ENCODE peak calls at places on chromosome 14, in ten cellular contexts. One of them, this sample, is unnamed.

GRCh38 chr14:99230271-99231141 is 41.5 kb downstream of the BCL11B start:
- DNase-seq in astrocyte: no peak
- DNase-seq in T-cell: peak; percentile 85
- DNase-seq in G401: no peak
- DNase-seq in DMS 273 treated with DMSO at 0.1 percent for 48 hours: no peak
- DNase-seq in activated CD4-positive, alpha-beta T cell treated with anti-CD3 and anti-CD28 coated beads, Interleukin-2, amount 50 U/mL, for 1 hour: peak; percentile 79
- DNase-seq in NCI-H1436: no peak
- DNase-seq in NCI-H2171 treated with DMSO at 0.1 percent for 48 hours: no peak
- DNase-seq in CD4-positive, CD25-positive, alpha-beta regulatory T cell: peak; percentile 80
- DNase-seq in stimulated activated CD4-positive, alpha-beta T cell treated with anti-CD3 and anti-CD28 coated beads, Interleukin-12 subunit alpha, Interleukin-12 subunit beta, amount 100 ng/mL, for 48 hours: peak; percentile 63
- DNase-seq in this sample: no peak

GRCh38 chr14:89366580-89367448 is 50.2 kb downstream of the FOXN3 start:
- DNase-seq in NCI-H1436: no peak
- DNase-seq in CD4-positive, CD25-positive, alpha-beta regulatory T cell: no peak
- DNase-seq in DMS 273 treated with DMSO at 0.1 percent for 48 hours: no peak
- DNase-seq in NCI-H2171 treated with DMSO at 0.1 percent for 48 hours: no peak
- DNase-seq in astrocyte: no peak
- DNase-seq in T-cell: no peak
- DNase-seq in stimulated activated CD4-positive, alpha-beta T cell treated with anti-CD3 and anti-CD28 coated beads, Interleukin-12 subunit alpha, Interleukin-12 subunit beta, amount 100 ng/mL, for 48 hours: no peak
- DNase-seq in activated CD4-positive, alpha-beta T cell treated with anti-CD3 and anti-CD28 coated beads, Interleukin-2, amount 50 U/mL, for 1 hour: no peak
- DNase-seq in G401: peak; percentile 70
- DNase-seq in this sample: no peak

GRCh38 chr14:59126714-59127436 is 61.6 kb upstream of the DAAM1 start:
- DNase-seq in stimulated activated CD4-positive, alpha-beta T cell treated with anti-CD3 and anti-CD28 coated beads, Interleukin-12 subunit alpha, Interleukin-12 subunit beta, amount 100 ng/mL, for 48 hours: no peak
- DNase-seq in G401: peak; percentile 79
- DNase-seq in T-cell: no peak
- DNase-seq in NCI-H2171 treated with DMSO at 0.1 percent for 48 hours: peak; percentile 88
- DNase-seq in astrocyte: peak; percentile 28
- DNase-seq in CD4-positive, CD25-positive, alpha-beta regulatory T cell: peak; percentile 3
- DNase-seq in NCI-H1436: peak; percentile 73
- DNase-seq in DMS 273 treated with DMSO at 0.1 percent for 48 hours: peak; percentile 41
- DNase-seq in activated CD4-positive, alpha-beta T cell treated with anti-CD3 and anti-CD28 coated beads, Interleukin-2, amount 50 U/mL, for 1 hour: peak; percentile 4
- DNase-seq in this sample: peak; percentile 41

GRCh38 chr14:99231850-99232401 is 40.1 kb downstream of the BCL11B start:
- DNase-seq in NCI-H2171 treated with DMSO at 0.1 percent for 48 hours: no peak
- DNase-seq in CD4-positive, CD25-positive, alpha-beta regulatory T cell: no peak
- DNase-seq in G401: no peak
- DNase-seq in activated CD4-positive, alpha-beta T cell treated with anti-CD3 and anti-CD28 coated beads, Interleukin-2, amount 50 U/mL, for 1 hour: no peak
- DNase-seq in NCI-H1436: no peak
- DNase-seq in stimulated activated CD4-positive, alpha-beta T cell treated with anti-CD3 and anti-CD28 coated beads, Interleukin-12 subunit alpha, Interleukin-12 subunit beta, amount 100 ng/mL, for 48 hours: no peak
- DNase-seq in astrocyte: peak; percentile 8
- DNase-seq in DMS 273 treated with DMSO at 0.1 percent for 48 hours: no peak
- DNase-seq in T-cell: no peak
- DNase-seq in this sample: no peak

GRCh38 chr14:37585101-37585479 is 10.0 kb downstream of the FOXA1 start:
- DNase-seq in CD4-positive, CD25-positive, alpha-beta regulatory T cell: no peak
- DNase-seq in astrocyte: no peak
- DNase-seq in DMS 273 treated with DMSO at 0.1 percent for 48 hours: no peak
- DNase-seq in NCI-H2171 treated with DMSO at 0.1 percent for 48 hours: no peak
- DNase-seq in stimulated activated CD4-positive, alpha-beta T cell treated with anti-CD3 and anti-CD28 coated beads, Interleukin-12 subunit alpha, Interleukin-12 subunit beta, amount 100 ng/mL, for 48 hours: no peak
- DNase-seq in activated CD4-positive, alpha-beta T cell treated with anti-CD3 and anti-CD28 coated beads, Interleukin-2, amount 50 U/mL, for 1 hour: no peak
- DNase-seq in T-cell: no peak
- DNase-seq in G401: no peak
- DNase-seq in NCI-H1436: no peak
- DNase-seq in this sample: no peak

GRCh38 chr14:26605602-26606001 is 7.8 kb upstream of the NOVA1 start:
- DNase-seq in activated CD4-positive, alpha-beta T cell treated with anti-CD3 and anti-CD28 coated beads, Interleukin-2, amount 50 U/mL, for 1 hour: no peak
- DNase-seq in G401: no peak
- DNase-seq in stimulated activated CD4-positive, alpha-beta T cell treated with anti-CD3 and anti-CD28 coated beads, Interleukin-12 subunit alpha, Interleukin-12 subunit beta, amount 100 ng/mL, for 48 hours: no peak
- DNase-seq in NCI-H2171 treated with DMSO at 0.1 percent for 48 hours: no peak
- DNase-seq in CD4-positive, CD25-positive, alpha-beta regulatory T cell: no peak
- DNase-seq in T-cell: no peak
- DNase-seq in astrocyte: no peak
- DNase-seq in NCI-H1436: no peak
- DNase-seq in DMS 273 treated with DMSO at 0.1 percent for 48 hours: no peak
- DNase-seq in this sample: no peak

GRCh38 chr14:73764881-73765280 is 50.7 kb upstream of the PNMA1 start:
- DNase-seq in astrocyte: no peak
- DNase-seq in activated CD4-positive, alpha-beta T cell treated with anti-CD3 and anti-CD28 coated beads, Interleukin-2, amount 50 U/mL, for 1 hour: no peak
- DNase-seq in NCI-H1436: no peak
- DNase-seq in NCI-H2171 treated with DMSO at 0.1 percent for 48 hours: no peak
- DNase-seq in stimulated activated CD4-positive, alpha-beta T cell treated with anti-CD3 and anti-CD28 coated beads, Interleukin-12 subunit alpha, Interleukin-12 subunit beta, amount 100 ng/mL, for 48 hours: no peak
- DNase-seq in DMS 273 treated with DMSO at 0.1 percent for 48 hours: no peak
- DNase-seq in CD4-positive, CD25-positive, alpha-beta regulatory T cell: no peak
- DNase-seq in G401: no peak
- DNase-seq in T-cell: no peak
- DNase-seq in this sample: peak; percentile 86

GRCh38 chr14:61891810-61892209 is 129.6 kb downstream of the SNAPC1 start:
- DNase-seq in NCI-H1436: no peak
- DNase-seq in activated CD4-positive, alpha-beta T cell treated with anti-CD3 and anti-CD28 coated beads, Interleukin-2, amount 50 U/mL, for 1 hour: no peak
- DNase-seq in astrocyte: no peak
- DNase-seq in NCI-H2171 treated with DMSO at 0.1 percent for 48 hours: no peak
- DNase-seq in G401: no peak
- DNase-seq in DMS 273 treated with DMSO at 0.1 percent for 48 hours: no peak
- DNase-seq in CD4-positive, CD25-positive, alpha-beta regulatory T cell: no peak
- DNase-seq in stimulated activated CD4-positive, alpha-beta T cell treated with anti-CD3 and anti-CD28 coated beads, Interleukin-12 subunit alpha, Interleukin-12 subunit beta, amount 100 ng/mL, for 48 hours: no peak
- DNase-seq in T-cell: no peak
- DNase-seq in this sample: no peak

GRCh38 chr14:104296388-104297312 is 158.3 kb downstream of the KIF26A start:
- DNase-seq in NCI-H2171 treated with DMSO at 0.1 percent for 48 hours: no peak
- DNase-seq in G401: no peak
- DNase-seq in stimulated activated CD4-positive, alpha-beta T cell treated with anti-CD3 and anti-CD28 coated beads, Interleukin-12 subunit alpha, Interleukin-12 subunit beta, amount 100 ng/mL, for 48 hours: no peak
- DNase-seq in activated CD4-positive, alpha-beta T cell treated with anti-CD3 and anti-CD28 coated beads, Interleukin-2, amount 50 U/mL, for 1 hour: no peak
- DNase-seq in T-cell: no peak
- DNase-seq in NCI-H1436: no peak
- DNase-seq in CD4-positive, CD25-positive, alpha-beta regulatory T cell: no peak
- DNase-seq in astrocyte: no peak
- DNase-seq in DMS 273 treated with DMSO at 0.1 percent for 48 hours: no peak
- DNase-seq in this sample: no peak

GRCh38 chr14:79011091-79011919 is 841.1 kb downstream of the NRXN3 start:
- DNase-seq in DMS 273 treated with DMSO at 0.1 percent for 48 hours: peak; percentile 6
- DNase-seq in astrocyte: peak; percentile 62
- DNase-seq in T-cell: no peak
- DNase-seq in NCI-H1436: no peak
- DNase-seq in CD4-positive, CD25-positive, alpha-beta regulatory T cell: no peak
- DNase-seq in NCI-H2171 treated with DMSO at 0.1 percent for 48 hours: peak; percentile 85
- DNase-seq in stimulated activated CD4-positive, alpha-beta T cell treated with anti-CD3 and anti-CD28 coated beads, Interleukin-12 subunit alpha, Interleukin-12 subunit beta, amount 100 ng/mL, for 48 hours: no peak
- DNase-seq in G401: peak; percentile 76
- DNase-seq in activated CD4-positive, alpha-beta T cell treated with anti-CD3 and anti-CD28 coated beads, Interleukin-2, amount 50 U/mL, for 1 hour: no peak
- DNase-seq in this sample: peak; percentile 3

GRCh38 chr14:77098470-77099353 is 654 bp downstream of the CIPC start:
- DNase-seq in DMS 273 treated with DMSO at 0.1 percent for 48 hours: no peak
- DNase-seq in G401: peak; percentile 96
- DNase-seq in stimulated activated CD4-positive, alpha-beta T cell treated with anti-CD3 and anti-CD28 coated beads, Interleukin-12 subunit alpha, Interleukin-12 subunit beta, amount 100 ng/mL, for 48 hours: peak; percentile 8
- DNase-seq in NCI-H1436: no peak
- DNase-seq in T-cell: peak; percentile 3
- DNase-seq in NCI-H2171 treated with DMSO at 0.1 percent for 48 hours: peak; percentile 53
- DNase-seq in astrocyte: no peak
- DNase-seq in CD4-positive, CD25-positive, alpha-beta regulatory T cell: peak; percentile 15
- DNase-seq in activated CD4-positive, alpha-beta T cell treated with anti-CD3 and anti-CD28 coated beads, Interleukin-2, amount 50 U/mL, for 1 hour: peak; percentile 9
- DNase-seq in this sample: no peak

GRCh38 chr14:67395086-67395875 is 16.7 kb downstream of the PLEK2 start:
- DNase-seq in activated CD4-positive, alpha-beta T cell treated with anti-CD3 and anti-CD28 coated beads, Interleukin-2, amount 50 U/mL, for 1 hour: no peak
- DNase-seq in astrocyte: no peak
- DNase-seq in CD4-positive, CD25-positive, alpha-beta regulatory T cell: no peak
- DNase-seq in T-cell: no peak
- DNase-seq in G401: no peak
- DNase-seq in DMS 273 treated with DMSO at 0.1 percent for 48 hours: no peak
- DNase-seq in stimulated activated CD4-positive, alpha-beta T cell treated with anti-CD3 and anti-CD28 coated beads, Interleukin-12 subunit alpha, Interleukin-12 subunit beta, amount 100 ng/mL, for 48 hours: no peak
- DNase-seq in NCI-H1436: no peak
- DNase-seq in NCI-H2171 treated with DMSO at 0.1 percent for 48 hours: no peak
- DNase-seq in this sample: no peak

GRCh38 chr14:103155013-103155412 is 31.8 kb downstream of the TNFAIP2 start:
- DNase-seq in NCI-H2171 treated with DMSO at 0.1 percent for 48 hours: no peak
- DNase-seq in G401: peak; percentile 13
- DNase-seq in stimulated activated CD4-positive, alpha-beta T cell treated with anti-CD3 and anti-CD28 coated beads, Interleukin-12 subunit alpha, Interleukin-12 subunit beta, amount 100 ng/mL, for 48 hours: no peak
- DNase-seq in NCI-H1436: no peak
- DNase-seq in DMS 273 treated with DMSO at 0.1 percent for 48 hours: no peak
- DNase-seq in activated CD4-positive, alpha-beta T cell treated with anti-CD3 and anti-CD28 coated beads, Interleukin-2, amount 50 U/mL, for 1 hour: no peak
- DNase-seq in T-cell: no peak
- DNase-seq in astrocyte: no peak
- DNase-seq in CD4-positive, CD25-positive, alpha-beta regulatory T cell: no peak
- DNase-seq in this sample: peak; percentile 91

GRCh38 chr14:35402323-35403084 is 2.0 kb downstream of the NFKBIA start:
- DNase-seq in activated CD4-positive, alpha-beta T cell treated with anti-CD3 and anti-CD28 coated beads, Interleukin-2, amount 50 U/mL, for 1 hour: peak; percentile 47
- DNase-seq in G401: no peak
- DNase-seq in NCI-H2171 treated with DMSO at 0.1 percent for 48 hours: no peak
- DNase-seq in DMS 273 treated with DMSO at 0.1 percent for 48 hours: no peak
- DNase-seq in astrocyte: no peak
- DNase-seq in T-cell: peak; percentile 31
- DNase-seq in CD4-positive, CD25-positive, alpha-beta regulatory T cell: no peak
- DNase-seq in stimulated activated CD4-positive, alpha-beta T cell treated with anti-CD3 and anti-CD28 coated beads, Interleukin-12 subunit alpha, Interleukin-12 subunit beta, amount 100 ng/mL, for 48 hours: no peak
- DNase-seq in NCI-H1436: no peak
- DNase-seq in this sample: no peak

GRCh38 chr14:35897616-35898111 is 71.5 kb downstream of the BRMS1L start:
- DNase-seq in astrocyte: no peak
- DNase-seq in DMS 273 treated with DMSO at 0.1 percent for 48 hours: no peak
- DNase-seq in CD4-positive, CD25-positive, alpha-beta regulatory T cell: no peak
- DNase-seq in activated CD4-positive, alpha-beta T cell treated with anti-CD3 and anti-CD28 coated beads, Interleukin-2, amount 50 U/mL, for 1 hour: no peak
- DNase-seq in NCI-H1436: peak; percentile 1
- DNase-seq in NCI-H2171 treated with DMSO at 0.1 percent for 48 hours: peak; percentile 15
- DNase-seq in G401: no peak
- DNase-seq in T-cell: no peak
- DNase-seq in stimulated activated CD4-positive, alpha-beta T cell treated with anti-CD3 and anti-CD28 coated beads, Interleukin-12 subunit alpha, Interleukin-12 subunit beta, amount 100 ng/mL, for 48 hours: no peak
- DNase-seq in this sample: no peak

GRCh38 chr14:101276309-101277091 is 284.8 kb upstream of the DIO3 start:
- DNase-seq in astrocyte: peak; percentile 67
- DNase-seq in DMS 273 treated with DMSO at 0.1 percent for 48 hours: no peak
- DNase-seq in activated CD4-positive, alpha-beta T cell treated with anti-CD3 and anti-CD28 coated beads, Interleukin-2, amount 50 U/mL, for 1 hour: no peak
- DNase-seq in NCI-H2171 treated with DMSO at 0.1 percent for 48 hours: no peak
- DNase-seq in CD4-positive, CD25-positive, alpha-beta regulatory T cell: no peak
- DNase-seq in G401: no peak
- DNase-seq in stimulated activated CD4-positive, alpha-beta T cell treated with anti-CD3 and anti-CD28 coated beads, Interleukin-12 subunit alpha, Interleukin-12 subunit beta, amount 100 ng/mL, for 48 hours: no peak
- DNase-seq in NCI-H1436: no peak
- DNase-seq in T-cell: no peak
- DNase-seq in this sample: no peak

GRCh38 chr14:105326568-105326867 is 12.0 kb downstream of the PACS2 start:
- DNase-seq in T-cell: no peak
- DNase-seq in G401: no peak
- DNase-seq in stimulated activated CD4-positive, alpha-beta T cell treated with anti-CD3 and anti-CD28 coated beads, Interleukin-12 subunit alpha, Interleukin-12 subunit beta, amount 100 ng/mL, for 48 hours: no peak
- DNase-seq in NCI-H2171 treated with DMSO at 0.1 percent for 48 hours: no peak
- DNase-seq in NCI-H1436: no peak
- DNase-seq in astrocyte: no peak
- DNase-seq in CD4-positive, CD25-positive, alpha-beta regulatory T cell: no peak
- DNase-seq in DMS 273 treated with DMSO at 0.1 percent for 48 hours: no peak
- DNase-seq in activated CD4-positive, alpha-beta T cell treated with anti-CD3 and anti-CD28 coated beads, Interleukin-2, amount 50 U/mL, for 1 hour: no peak
- DNase-seq in this sample: no peak

GRCh38 chr14:23299986-23300686 is 2.5 kb downstream of the PPP1R3E start:
- DNase-seq in NCI-H2171 treated with DMSO at 0.1 percent for 48 hours: no peak
- DNase-seq in CD4-positive, CD25-positive, alpha-beta regulatory T cell: no peak
- DNase-seq in stimulated activated CD4-positive, alpha-beta T cell treated with anti-CD3 and anti-CD28 coated beads, Interleukin-12 subunit alpha, Interleukin-12 subunit beta, amount 100 ng/mL, for 48 hours: no peak
- DNase-seq in NCI-H1436: no peak
- DNase-seq in astrocyte: no peak
- DNase-seq in activated CD4-positive, alpha-beta T cell treated with anti-CD3 and anti-CD28 coated beads, Interleukin-2, amount 50 U/mL, for 1 hour: no peak
- DNase-seq in G401: no peak
- DNase-seq in T-cell: no peak
- DNase-seq in DMS 273 treated with DMSO at 0.1 percent for 48 hours: no peak
- DNase-seq in this sample: no peak

GRCh38 chr14:49940805-49941421 is 48.0 kb downstream of the ARF6 start:
- DNase-seq in CD4-positive, CD25-positive, alpha-beta regulatory T cell: no peak
- DNase-seq in stimulated activated CD4-positive, alpha-beta T cell treated with anti-CD3 and anti-CD28 coated beads, Interleukin-12 subunit alpha, Interleukin-12 subunit beta, amount 100 ng/mL, for 48 hours: no peak
- DNase-seq in G401: no peak
- DNase-seq in astrocyte: peak; percentile 51
- DNase-seq in activated CD4-positive, alpha-beta T cell treated with anti-CD3 and anti-CD28 coated beads, Interleukin-2, amount 50 U/mL, for 1 hour: no peak
- DNase-seq in NCI-H1436: no peak
- DNase-seq in NCI-H2171 treated with DMSO at 0.1 percent for 48 hours: no peak
- DNase-seq in T-cell: no peak
- DNase-seq in DMS 273 treated with DMSO at 0.1 percent for 48 hours: no peak
- DNase-seq in this sample: no peak

GRCh38 chr14:89855961-89856360 is 98.6 kb downstream of the EFCAB11 start:
- DNase-seq in NCI-H1436: no peak
- DNase-seq in DMS 273 treated with DMSO at 0.1 percent for 48 hours: no peak
- DNase-seq in astrocyte: peak; percentile 89
- DNase-seq in activated CD4-positive, alpha-beta T cell treated with anti-CD3 and anti-CD28 coated beads, Interleukin-2, amount 50 U/mL, for 1 hour: no peak
- DNase-seq in stimulated activated CD4-positive, alpha-beta T cell treated with anti-CD3 and anti-CD28 coated beads, Interleukin-12 subunit alpha, Interleukin-12 subunit beta, amount 100 ng/mL, for 48 hours: no peak
- DNase-seq in NCI-H2171 treated with DMSO at 0.1 percent for 48 hours: no peak
- DNase-seq in CD4-positive, CD25-positive, alpha-beta regulatory T cell: no peak
- DNase-seq in G401: no peak
- DNase-seq in T-cell: no peak
- DNase-seq in this sample: no peak

GRCh38 chr14:54529811-54530210 is 20.1 kb downstream of the CGRRF1 start:
- DNase-seq in NCI-H2171 treated with DMSO at 0.1 percent for 48 hours: no peak
- DNase-seq in CD4-positive, CD25-positive, alpha-beta regulatory T cell: no peak
- DNase-seq in G401: no peak
- DNase-seq in activated CD4-positive, alpha-beta T cell treated with anti-CD3 and anti-CD28 coated beads, Interleukin-2, amount 50 U/mL, for 1 hour: no peak
- DNase-seq in DMS 273 treated with DMSO at 0.1 percent for 48 hours: no peak
- DNase-seq in NCI-H1436: peak; percentile 9
- DNase-seq in astrocyte: peak; percentile 42
- DNase-seq in T-cell: no peak
- DNase-seq in stimulated activated CD4-positive, alpha-beta T cell treated with anti-CD3 and anti-CD28 coated beads, Interleukin-12 subunit alpha, Interleukin-12 subunit beta, amount 100 ng/mL, for 48 hours: no peak
- DNase-seq in this sample: peak; percentile 75

GRCh38 chr14:74954232-74954946 is 1.0 kb downstream of the PGF start:
- DNase-seq in astrocyte: no peak
- DNase-seq in T-cell: no peak
- DNase-seq in DMS 273 treated with DMSO at 0.1 percent for 48 hours: peak; percentile 70
- DNase-seq in CD4-positive, CD25-positive, alpha-beta regulatory T cell: no peak
- DNase-seq in NCI-H2171 treated with DMSO at 0.1 percent for 48 hours: peak; percentile 79
- DNase-seq in activated CD4-positive, alpha-beta T cell treated with anti-CD3 and anti-CD28 coated beads, Interleukin-2, amount 50 U/mL, for 1 hour: no peak
- DNase-seq in NCI-H1436: peak; percentile 55
- DNase-seq in G401: no peak
- DNase-seq in stimulated activated CD4-positive, alpha-beta T cell treated with anti-CD3 and anti-CD28 coated beads, Interleukin-12 subunit alpha, Interleukin-12 subunit beta, amount 100 ng/mL, for 48 hours: no peak
- DNase-seq in this sample: no peak

GRCh38 chr14:65431951-65432350 is 19.4 kb downstream of the FUT8 start:
- DNase-seq in astrocyte: peak; percentile 71
- DNase-seq in CD4-positive, CD25-positive, alpha-beta regulatory T cell: no peak
- DNase-seq in NCI-H2171 treated with DMSO at 0.1 percent for 48 hours: no peak
- DNase-seq in NCI-H1436: no peak
- DNase-seq in DMS 273 treated with DMSO at 0.1 percent for 48 hours: no peak
- DNase-seq in stimulated activated CD4-positive, alpha-beta T cell treated with anti-CD3 and anti-CD28 coated beads, Interleukin-12 subunit alpha, Interleukin-12 subunit beta, amount 100 ng/mL, for 48 hours: no peak
- DNase-seq in T-cell: no peak
- DNase-seq in G401: no peak
- DNase-seq in activated CD4-positive, alpha-beta T cell treated with anti-CD3 and anti-CD28 coated beads, Interleukin-2, amount 50 U/mL, for 1 hour: no peak
- DNase-seq in this sample: no peak

GRCh38 chr14:22839159-22839779 is 2.9 kb downstream of the MMP14 start:
- DNase-seq in CD4-positive, CD25-positive, alpha-beta regulatory T cell: no peak
- DNase-seq in G401: no peak
- DNase-seq in NCI-H1436: no peak
- DNase-seq in T-cell: no peak
- DNase-seq in stimulated activated CD4-positive, alpha-beta T cell treated with anti-CD3 and anti-CD28 coated beads, Interleukin-12 subunit alpha, Interleukin-12 subunit beta, amount 100 ng/mL, for 48 hours: no peak
- DNase-seq in DMS 273 treated with DMSO at 0.1 percent for 48 hours: no peak
- DNase-seq in astrocyte: no peak
- DNase-seq in NCI-H2171 treated with DMSO at 0.1 percent for 48 hours: no peak
- DNase-seq in activated CD4-positive, alpha-beta T cell treated with anti-CD3 and anti-CD28 coated beads, Interleukin-2, amount 50 U/mL, for 1 hour: no peak
- DNase-seq in this sample: no peak

GRCh38 chr14:94598816-94599655 is 13.2 kb upstream of the SERPINA3 start:
- DNase-seq in G401: peak; percentile 33
- DNase-seq in activated CD4-positive, alpha-beta T cell treated with anti-CD3 and anti-CD28 coated beads, Interleukin-2, amount 50 U/mL, for 1 hour: no peak
- DNase-seq in DMS 273 treated with DMSO at 0.1 percent for 48 hours: no peak
- DNase-seq in NCI-H1436: no peak
- DNase-seq in NCI-H2171 treated with DMSO at 0.1 percent for 48 hours: peak; percentile 12
- DNase-seq in CD4-positive, CD25-positive, alpha-beta regulatory T cell: no peak
- DNase-seq in astrocyte: peak; percentile 99
- DNase-seq in stimulated activated CD4-positive, alpha-beta T cell treated with anti-CD3 and anti-CD28 coated beads, Interleukin-12 subunit alpha, Interleukin-12 subunit beta, amount 100 ng/mL, for 48 hours: no peak
- DNase-seq in T-cell: no peak
- DNase-seq in this sample: peak; percentile 66

GRCh38 chr14:31943217-31943616 is 133.9 kb upstream of the ARHGAP5 start:
- DNase-seq in G401: no peak
- DNase-seq in activated CD4-positive, alpha-beta T cell treated with anti-CD3 and anti-CD28 coated beads, Interleukin-2, amount 50 U/mL, for 1 hour: no peak
- DNase-seq in NCI-H2171 treated with DMSO at 0.1 percent for 48 hours: no peak
- DNase-seq in stimulated activated CD4-positive, alpha-beta T cell treated with anti-CD3 and anti-CD28 coated beads, Interleukin-12 subunit alpha, Interleukin-12 subunit beta, amount 100 ng/mL, for 48 hours: no peak
- DNase-seq in NCI-H1436: no peak
- DNase-seq in CD4-positive, CD25-positive, alpha-beta regulatory T cell: no peak
- DNase-seq in DMS 273 treated with DMSO at 0.1 percent for 48 hours: no peak
- DNase-seq in astrocyte: no peak
- DNase-seq in T-cell: no peak
- DNase-seq in this sample: no peak

GRCh38 chr14:32252030-32252670 is 49.1 kb upstream of the RNU6-8 start:
- DNase-seq in CD4-positive, CD25-positive, alpha-beta regulatory T cell: peak; percentile 24
- DNase-seq in T-cell: peak; percentile 37
- DNase-seq in activated CD4-positive, alpha-beta T cell treated with anti-CD3 and anti-CD28 coated beads, Interleukin-2, amount 50 U/mL, for 1 hour: peak; percentile 15
- DNase-seq in stimulated activated CD4-positive, alpha-beta T cell treated with anti-CD3 and anti-CD28 coated beads, Interleukin-12 subunit alpha, Interleukin-12 subunit beta, amount 100 ng/mL, for 48 hours: peak; percentile 21
- DNase-seq in DMS 273 treated with DMSO at 0.1 percent for 48 hours: peak; percentile 55
- DNase-seq in NCI-H2171 treated with DMSO at 0.1 percent for 48 hours: peak; percentile 87
- DNase-seq in G401: peak; percentile 82
- DNase-seq in NCI-H1436: peak; percentile 74
- DNase-seq in astrocyte: peak; percentile 58
- DNase-seq in this sample: peak; percentile 32

GRCh38 chr14:68978550-68978911 is 571 bp downstream of the ACTN1 start:
- DNase-seq in stimulated activated CD4-positive, alpha-beta T cell treated with anti-CD3 and anti-CD28 coated beads, Interleukin-12 subunit alpha, Interleukin-12 subunit beta, amount 100 ng/mL, for 48 hours: peak; percentile 19
- DNase-seq in T-cell: no peak
- DNase-seq in CD4-positive, CD25-positive, alpha-beta regulatory T cell: peak; percentile 28
- DNase-seq in activated CD4-positive, alpha-beta T cell treated with anti-CD3 and anti-CD28 coated beads, Interleukin-2, amount 50 U/mL, for 1 hour: peak; percentile 38
- DNase-seq in NCI-H2171 treated with DMSO at 0.1 percent for 48 hours: peak; percentile 42
- DNase-seq in DMS 273 treated with DMSO at 0.1 percent for 48 hours: no peak
- DNase-seq in G401: no peak
- DNase-seq in NCI-H1436: peak; percentile 54
- DNase-seq in astrocyte: no peak
- DNase-seq in this sample: no peak

This sample was measured in LNCaP clone FGC.